ENCODE peak calls at places on chromosomes 16 and 17, in five cellular contexts. Z, F, O, X and I are unnamed samples.

GRCh38 chr16:24253192-24253591 is 2.9 kb upstream of the CACNG3 start:
- DNase-seq in Z (peak), O (peak), X (peak), F (peak), I (peak)

GRCh38 chr17:47935961-47936360 is 5.4 kb upstream of the PNPO start:
- DNase-seq in X (no peak), F (no peak), O (no peak), Z (no peak), I (peak)

GRCh38 chr17:16916557-16916920 is 55.4 kb downstream of the TNFRSF13B start:
- DNase-seq in O (no peak), X (no peak), Z (no peak), F (no peak), I (no peak)

GRCh38 chr16:4380131-4381063 is 8.7 kb downstream of the VASN start:
- DNase-seq in Z (no peak), X (no peak), O (no peak), F (no peak), I (no peak)

GRCh38 chr17:47902039-47902744 is 6.2 kb downstream of the SP2 start:
- DNase-seq in X (no peak), F (no peak), Z (no peak), O (no peak), I (no peak)

GRCh38 chr17:19551148-19551547 is 17.5 kb downstream of the SLC47A1 start:
- DNase-seq in O (no peak), X (no peak), Z (peak), F (no peak), I (no peak)

GRCh38 chr16:9034056-9034455 is 57.4 kb upstream of the HAPSTR1 start:
- DNase-seq in Z (no peak), X (no peak), O (no peak), F (no peak), I (no peak)

GRCh38 chr17:61285483-61286320 is 113.9 kb upstream of the TBX2 start:
- DNase-seq in F (no peak), O (no peak), Z (no peak), X (no peak), I (peak)

GRCh38 chr17:50328360-50328759 is 17.6 kb upstream of the XYLT2 start:
- DNase-seq in X (no peak), O (no peak), Z (no peak), F (no peak), I (peak)

GRCh38 chr17:8162997-8163977 is 539 bp upstream of the VAMP2 start:
- DNase-seq in F (no peak), X (peak), Z (no peak), O (no peak), I (no peak)

GRCh38 chr16:64440005-64440404 is 681.9 kb downstream of the CDH11 start:
- DNase-seq in Z (no peak), F (no peak), O (no peak), X (no peak), I (no peak)